ENCODE peak calls at places on chromosomes 5 and 9, in five cellular contexts. B is HCT116, Z is neuronal stem cell, E is GM23338, C is MM.1S. Q is an unnamed sample.

GRCh38 chr5:151825445-151825844 is 53.7 kb downstream of the G3BP1 start:
- DNase-seq in B (peak), Z (peak), E (peak), C (peak), Q (peak)

GRCh38 chr5:15376088-15376487 is 123.9 kb upstream of the FBXL7 start:
- DNase-seq in B (no peak), Z (no peak), E (no peak), C (no peak), Q (no peak)

GRCh38 chr5:31357038-31357437 is 163.6 kb downstream of the CDH6 start:
- DNase-seq in B (no peak), Z (no peak), E (no peak), C (no peak), Q (no peak)

GRCh38 chr9:73024601-73025034 is 71.8 kb upstream of the ALDH1A1 start:
- DNase-seq in B (no peak), Z (no peak), E (no peak), C (no peak), Q (no peak)

GRCh38 chr5:169803077-169803981 is 166.3 kb downstream of the DOCK2 start:
- DNase-seq in B (no peak), Z (no peak), E (no peak), C (no peak), Q (no peak)

GRCh38 chr9:99677281-99677680 is 144.4 kb upstream of the NR4A3 start:
- DNase-seq in B (no peak), Z (no peak), E (no peak), C (no peak), Q (no peak)

GRCh38 chr9:131754846-131755245 is 15.0 kb upstream of the RAPGEF1 start:
- DNase-seq in B (no peak), Z (no peak), E (peak), C (no peak), Q (no peak)

GRCh38 chr5:17896605-17897004 is 262.3 kb downstream of the TAF11L14 start:
- DNase-seq in B (no peak), Z (no peak), E (no peak), C (no peak), Q (no peak)

GRCh38 chr5:102975040-102975439 is 144.9 kb downstream of the GIN1 start:
- DNase-seq in B (no peak), Z (no peak), E (no peak), C (no peak), Q (no peak)

GRCh38 chr9:107707419-107707837 is 217.9 kb upstream of the KLF4 start:
- DNase-seq in B (no peak), Z (no peak), E (no peak), C (no peak), Q (no peak)

GRCh38 chr9:123597926-123598556 is 242.0 kb downstream of the CRB2 start:
- DNase-seq in B (no peak), Z (no peak), E (no peak), C (no peak), Q (no peak)

GRCh38 chr5:126896170-126896717 is 119.3 kb downstream of the LMNB1 start:
- DNase-seq in B (no peak), Z (no peak), E (peak), C (no peak), Q (no peak)

GRCh38 chr5:113225259-113225658 is 209.5 kb downstream of the TSSK1B start:
- DNase-seq in B (no peak), Z (no peak), E (no peak), C (no peak), Q (no peak)

GRCh38 chr9:19473605-19474004 is 64.8 kb downstream of the ACER2 start:
- DNase-seq in B (no peak), Z (no peak), E (no peak), C (no peak), Q (no peak)

GRCh38 chr9:95048225-95049087 is 269.1 kb downstream of the FANCC start:
- DNase-seq in B (no peak), Z (peak), E (peak), C (peak), Q (peak)

GRCh38 chr9:117250610-117251215 is 164.1 kb downstream of the ASTN2 start:
- DNase-seq in B (no peak), Z (no peak), E (no peak), C (no peak), Q (peak)

DNA sequence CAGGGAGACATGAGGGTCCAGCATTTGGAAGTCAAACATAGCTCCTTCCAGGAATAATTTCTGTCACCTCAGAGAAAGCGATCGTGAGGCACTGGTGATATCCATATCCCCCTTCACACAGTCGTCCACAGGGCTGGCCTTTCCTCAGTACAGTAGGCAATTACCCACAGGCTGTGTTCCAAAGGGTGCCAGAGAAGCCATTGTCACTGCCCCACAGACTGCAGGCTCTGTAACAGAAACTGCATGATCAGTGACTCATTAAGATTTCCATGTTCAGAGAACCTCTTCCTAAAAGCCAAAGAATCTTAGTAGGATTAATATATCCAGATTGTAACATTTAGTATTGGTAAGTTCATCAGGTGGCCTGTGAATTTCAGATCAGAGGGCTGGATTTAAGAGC is 127.6 kb downstream of the RPS23 start:
- DNase-seq in B (no peak), Z (no peak), E (no peak), C (no peak), Q (peak)
- H2AFZ ChIP-seq in B (no peak), Z (peak), E (no peak), C (no peak), Q (no peak)

GRCh38 chr9:77063645-77064285 is 44.3 kb downstream of the FOXB2 start:
- DNase-seq in B (peak), Z (no peak), E (no peak), C (no peak), Q (no peak)
- H2AFZ ChIP-seq in B (no peak), Z (no peak), E (no peak), C (no peak), Q (no peak)

DNA sequence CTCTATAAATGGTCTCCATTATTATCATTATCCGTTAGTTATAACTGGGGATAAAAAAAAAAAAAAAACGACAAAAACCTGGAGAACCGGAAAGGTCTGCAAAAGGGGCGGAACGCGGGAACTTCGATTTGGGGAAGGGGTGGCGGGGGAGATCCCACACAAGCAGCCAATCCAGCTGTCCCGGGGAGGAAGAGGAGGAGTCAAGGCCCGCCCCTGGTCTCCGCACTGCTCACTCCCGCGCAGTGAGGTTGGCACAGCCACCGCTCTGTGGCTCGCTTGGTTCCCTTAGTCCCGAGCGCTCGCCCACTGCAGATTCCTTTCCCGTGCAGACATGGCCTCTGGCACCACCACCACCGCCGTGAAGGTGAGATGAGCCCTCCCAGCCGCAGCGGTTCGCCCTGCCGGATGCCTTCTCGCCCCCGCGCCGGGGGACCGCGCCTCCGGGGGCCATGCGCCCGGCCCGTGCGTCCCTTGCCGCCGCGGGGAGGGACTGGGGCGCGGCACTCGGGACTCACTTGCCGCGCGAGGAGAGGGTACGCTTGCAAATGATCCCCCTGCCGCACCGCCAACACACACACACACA is at the start of gene MTAP:
- DNase-seq in B (peak), Z (peak), E (peak), C (peak), Q (peak)
- H2AFZ ChIP-seq in B (no peak), Z (peak), E (peak), C (peak), Q (peak)

GRCh38 chr9:21078702-21079101 is 960 bp upstream of the IFNB1 start:
- DNase-seq in B (no peak), Z (no peak), E (peak), C (no peak), Q (peak)
- H2AFZ ChIP-seq in B (peak), Z (peak), E (no peak), C (no peak), Q (peak)

GRCh38 chr5:39427225-39427624 is 2.4 kb upstream of the DAB2 start:
- DNase-seq in B (no peak), Z (no peak), E (no peak), C (no peak), Q (no peak)
- H2AFZ ChIP-seq in B (no peak), Z (no peak), E (no peak), C (no peak), Q (no peak)

DNA sequence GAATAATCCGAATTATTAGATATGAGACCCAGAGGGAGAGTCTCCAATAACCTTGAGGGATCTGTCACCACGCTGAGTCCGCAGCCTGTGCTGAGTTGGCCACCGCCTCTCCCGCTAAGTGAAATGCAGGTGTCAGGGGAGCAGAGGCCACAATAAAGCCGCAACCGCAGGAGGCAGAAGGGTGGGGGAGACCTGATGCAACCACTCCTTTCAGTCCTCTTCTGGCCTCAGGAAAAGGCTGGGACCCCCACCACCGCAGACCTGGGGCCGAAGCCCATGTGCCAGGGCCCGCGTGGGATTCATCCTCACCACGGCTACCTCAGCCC is 562 bp downstream of the MAP1B start:
- DNase-seq in B (no peak), Z (peak), E (peak), C (peak), Q (no peak)
- H2AFZ ChIP-seq in B (no peak), Z (no peak), E (peak), C (peak), Q (no peak)

DNA sequence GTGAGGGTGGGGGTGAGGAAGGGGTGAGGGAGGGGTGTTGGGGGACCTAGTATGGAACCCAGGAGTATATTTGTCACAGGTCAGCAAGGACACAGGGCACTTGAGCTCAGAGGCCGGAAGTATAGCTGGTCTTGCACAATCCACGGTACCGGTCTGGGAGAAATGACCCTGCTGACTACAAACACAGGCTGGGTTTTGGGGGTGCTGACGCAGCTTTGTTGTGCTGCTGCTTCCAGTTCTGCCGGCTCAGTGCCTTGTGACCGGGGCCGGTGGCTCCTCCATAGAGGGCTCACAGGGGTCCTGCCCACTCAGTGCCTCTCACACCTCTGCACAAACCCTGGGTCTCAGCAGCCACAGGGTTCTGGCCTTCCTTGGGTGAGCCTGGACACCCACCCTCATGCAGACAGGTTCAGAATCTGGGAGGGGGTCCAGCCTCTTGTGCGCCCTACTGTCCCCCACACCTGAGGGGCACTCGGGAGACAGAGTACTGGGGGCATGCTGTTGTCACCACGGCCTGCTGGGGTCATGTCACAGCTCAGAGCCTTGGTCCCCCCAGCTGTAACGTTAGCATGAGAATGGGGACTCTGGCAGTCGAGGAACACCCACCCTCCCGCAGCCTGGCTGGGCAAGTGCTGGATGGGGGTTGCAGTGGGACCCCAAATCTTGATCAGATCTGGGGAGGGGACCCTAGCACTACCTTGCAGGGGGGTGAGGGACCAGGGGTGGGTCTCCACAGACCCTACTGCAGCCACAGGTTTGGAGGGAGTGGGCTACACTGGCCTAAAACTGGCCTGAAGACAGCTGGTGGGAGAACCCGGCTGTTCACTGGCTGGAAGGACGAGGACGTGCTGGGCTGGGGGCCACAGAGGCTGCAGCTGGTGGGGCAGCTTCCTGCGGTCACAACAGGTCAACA is 17.7 kb downstream of the NINJ1 start:
- DNase-seq in B (no peak), Z (no peak), E (peak), C (peak), Q (no peak)
- H2AFZ ChIP-seq in B (no peak), Z (no peak), E (no peak), C (peak), Q (no peak)

GRCh38 chr9:14961372-14962068 is 51.3 kb upstream of the FREM1 start:
- DNase-seq in B (no peak), Z (no peak), E (peak), C (no peak), Q (peak)

GRCh38 chr9:14957054-14957453 is 46.8 kb upstream of the FREM1 start:
- DNase-seq in B (no peak), Z (no peak), E (no peak), C (no peak), Q (no peak)

GRCh38 chr9:14962193-14962899 is 52.1 kb upstream of the FREM1 start:
- DNase-seq in B (no peak), Z (no peak), E (no peak), C (no peak), Q (no peak)

GRCh38 chr9:14958989-14959388 is 48.8 kb upstream of the FREM1 start:
- DNase-seq in B (no peak), Z (no peak), E (no peak), C (no peak), Q (no peak)

DNA sequence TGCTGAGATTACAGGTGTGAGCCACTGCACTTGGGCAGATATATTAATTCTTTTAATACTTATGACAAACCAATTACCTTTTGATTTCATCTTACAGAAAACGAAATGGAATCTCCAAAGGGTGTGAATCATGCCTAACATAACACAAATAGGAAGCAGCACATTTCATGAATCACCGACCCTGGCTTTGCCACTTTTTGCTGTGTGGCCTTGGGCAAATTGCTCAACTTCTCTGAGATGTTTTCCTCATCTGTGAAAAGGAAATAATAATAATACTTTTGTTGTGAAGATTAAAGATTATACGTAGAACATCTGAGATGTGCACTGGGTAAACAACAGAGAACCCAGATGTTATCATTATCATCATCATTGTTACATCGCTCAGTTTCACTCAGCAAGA is 50.7 kb upstream of the FREM1 start:
- DNase-seq in B (no peak), Z (no peak), E (no peak), C (no peak), Q (no peak)
- H2AFZ ChIP-seq in B (no peak), Z (no peak), E (no peak), C (no peak), Q (no peak)

GRCh38 chr5:6632324-6632930 is 417 bp downstream of the NSUN2 start:
- DNase-seq in B (no peak), Z (no peak), E (peak), C (no peak), Q (peak)

GRCh38 chr5:6623228-6623627 is 9.6 kb downstream of the NSUN2 start:
- DNase-seq in B (no peak), Z (no peak), E (no peak), C (no peak), Q (no peak)

GRCh38 chr5:6631441-6631840 is 1.4 kb downstream of the NSUN2 start:
- DNase-seq in B (no peak), Z (no peak), E (no peak), C (no peak), Q (no peak)

GRCh38 chr5:6623941-6624340 is 8.9 kb downstream of the NSUN2 start:
- DNase-seq in B (no peak), Z (no peak), E (no peak), C (no peak), Q (no peak)

GRCh38 chr5:6626494-6626893 is 6.3 kb downstream of the NSUN2 start:
- DNase-seq in B (no peak), Z (no peak), E (no peak), C (no peak), Q (no peak)
- H2AFZ ChIP-seq in B (no peak), Z (no peak), E (no peak), C (no peak), Q (no peak)